ENCODE peak calls at places on chromosomes 6 and 20, in nine cellular contexts. M is body of pancreas; H is cardiac fibroblast; Y is activated CD4-positive, alpha-beta T cell treated with anti-CD3 and anti-CD28 coated beads, Interleukin-2, amount 50 U/mL, for 4 hours; F is T-helper 17 cell; S is psoas muscle; I is pancreas; E is neuronal stem cell; W is GOT3. L is an unnamed sample.

GRCh38 chr20:48610996-48611395 is 216.8 kb downstream of the PREX1 start:
- DNase-seq in S (no peak), Y (no peak), W (no peak), M (no peak), F (no peak), E (no peak), I (peak), H (no peak), L (no peak)

GRCh38 chr20:51237790-51238189 is 214.9 kb upstream of the KCNG1 start:
- DNase-seq in F (no peak), Y (no peak), H (no peak), I (no peak), S (peak), W (no peak), E (no peak), M (no peak), L (no peak)

GRCh38 chr20:45019764-45020126 is 53.4 kb downstream of the STK4 start:
- DNase-seq in S (no peak), I (no peak), Y (no peak), F (no peak), W (no peak), E (no peak), H (no peak), M (no peak), L (no peak)

GRCh38 chr6:98835149-98836024 is 1.0 kb downstream of the POU3F2 start:
- DNase-seq in H (no peak), W (no peak), E (peak), S (no peak), F (no peak), M (no peak), Y (no peak), I (peak), L (no peak)

GRCh38 chr20:15643713-15644112 is 929.5 kb downstream of the KIF16B start:
- DNase-seq in M (no peak), Y (no peak), S (no peak), I (no peak), E (no peak), W (no peak), H (peak), F (no peak), L (no peak)

GRCh38 chr6:82362868-82363267 is 749 bp upstream of the TPBG start:
- DNase-seq in S (peak), F (no peak), H (peak), I (no peak), Y (no peak), M (no peak), E (peak), W (no peak), L (no peak)

GRCh38 chr6:73929421-73929820 is 233.4 kb downstream of the CD109 start:
- DNase-seq in Y (no peak), E (no peak), W (no peak), S (no peak), I (no peak), M (no peak), H (no peak), F (no peak), L (no peak)

GRCh38 chr6:30234361-30234760 is 21.2 kb upstream of the TRIM26 start:
- DNase-seq in I (no peak), Y (no peak), S (no peak), H (peak), M (no peak), W (no peak), E (no peak), F (no peak), L (no peak)

GRCh38 chr6:122869437-122870024 is 80.5 kb downstream of the SMPDL3A start:
- DNase-seq in I (peak), M (peak), W (no peak), H (peak), Y (no peak), E (peak), S (no peak), F (no peak), L (no peak)

GRCh38 chr20:37192137-37192854 is 12.9 kb upstream of the MROH8 start:
- DNase-seq in I (peak), E (peak), H (peak), W (peak), M (peak), F (peak), Y (peak), S (peak), L (peak)

GRCh38 chr20:63979221-63979548 is 257 bp downstream of the SAMD10 start:
- DNase-seq in F (no peak), S (no peak), H (no peak), M (no peak), I (no peak), E (no peak), Y (no peak), W (no peak), L (no peak)

GRCh38 chr6:145247677-145248419 is 487.5 kb downstream of the EPM2A start:
- DNase-seq in Y (no peak), E (no peak), I (no peak), H (peak), S (no peak), M (no peak), F (no peak), W (no peak), L (no peak)

GRCh38 chr6:45419574-45420082 is 41.9 kb upstream of the SUPT3H start:
- DNase-seq in S (peak), H (peak), W (no peak), F (peak), I (peak), Y (peak), E (peak), M (peak), L (no peak)

GRCh38 chr6:18263561-18264337 is 581 bp downstream of the DEK start:
- DNase-seq in M (peak), H (peak), W (no peak), Y (no peak), S (peak), E (no peak), I (peak), F (no peak), L (no peak)

GRCh38 chr6:30446259-30446658 is 43.0 kb upstream of the HLA-E start:
- DNase-seq in H (no peak), W (no peak), E (no peak), M (no peak), Y (no peak), I (no peak), F (no peak), S (no peak), L (no peak)

L was measured in thoracic aorta.